ENCODE peak calls at places on chromosomes 3 and 15, in six cellular contexts. E is osteocyte, V is activated B cell treated with CpG ODN at 0.5 μM for 24 hours, S is HFF-Myc, W is heart left ventricle, H is lower leg skin. K is an unnamed sample.

GRCh38 chr3:81789686-81790085 is 28.2 kb upstream of the GBE1 start:
- DNase-seq in E (no peak), V (no peak), S (no peak), W (no peak), H (no peak), K (no peak)

GRCh38 chr15:28904023-28904422 is 18.2 kb downstream of the APBA2 start:
- DNase-seq in E (no peak), V (no peak), S (no peak), W (no peak), H (no peak), K (no peak)

GRCh38 chr3:9087831-9088413 is 124.7 kb upstream of the RAD18 start:
- DNase-seq in E (no peak), V (no peak), S (no peak), W (no peak), H (peak), K (no peak)

GRCh38 chr3:73070675-73071575 is 9.5 kb downstream of the EBLN2 start:
- DNase-seq in E (no peak), V (no peak), S (no peak), W (no peak), H (no peak), K (no peak)

GRCh38 chr3:15405448-15406050 is 21.8 kb downstream of the METTL6 start:
- DNase-seq in E (no peak), V (no peak), S (no peak), W (no peak), H (no peak), K (no peak)

GRCh38 chr3:72289708-72290104 is 504.8 kb upstream of the PROK2 start:
- DNase-seq in E (no peak), V (no peak), S (no peak), W (no peak), H (no peak), K (no peak)

GRCh38 chr3:13593615-13594014 is 44.7 kb downstream of the FBLN2 start:
- DNase-seq in E (no peak), V (no peak), S (no peak), W (peak), H (no peak), K (no peak)

GRCh38 chr3:14121859-14122258 is 2.8 kb downstream of the CHCHD4 start:
- DNase-seq in E (peak), V (no peak), S (no peak), W (no peak), H (no peak), K (peak)

GRCh38 chr15:74884428-74885223 is 5.2 kb upstream of the MPI start:
- DNase-seq in E (no peak), V (no peak), S (no peak), W (no peak), H (no peak), K (no peak)

GRCh38 chr3:186365202-186365974 is 3.4 kb upstream of the DGKG start:
- DNase-seq in E (no peak), V (no peak), S (no peak), W (peak), H (peak), K (no peak)

GRCh38 chr3:143439785-143440184 is 320.2 kb downstream of the CHST2 start:
- DNase-seq in E (no peak), V (no peak), S (no peak), W (no peak), H (no peak), K (no peak)

GRCh38 chr3:168061332-168061996 is 34.3 kb downstream of the GOLIM4 start:
- DNase-seq in E (no peak), V (no peak), S (no peak), W (no peak), H (no peak), K (no peak)
- TF ChIP-seq CTCF in E (no peak), V (no peak), S (no peak), W (no peak), H (no peak), K (no peak)

GRCh38 chr3:57826286-57826951 is 70.3 kb downstream of the SLMAP start:
- DNase-seq in E (no peak), V (no peak), S (no peak), W (no peak), H (no peak), K (no peak)
- TF ChIP-seq CTCF in E (peak), V (no peak), S (no peak), W (peak), H (no peak), K (no peak)

GRCh38 chr15:45110256-45110820 is 3.6 kb downstream of the DUOX2 start:
- DNase-seq in E (no peak), V (no peak), S (no peak), W (no peak), H (no peak), K (no peak)
- TF ChIP-seq CTCF in E (no peak), V (no peak), S (peak), W (no peak), H (no peak), K (no peak)

GRCh38 chr15:88717342-88718017 is 78.7 kb downstream of the ISG20 start:
- DNase-seq in E (no peak), V (no peak), S (no peak), W (no peak), H (no peak), K (no peak)

GRCh38 chr15:88714782-88715372 is 76.1 kb downstream of the ISG20 start:
- DNase-seq in E (no peak), V (no peak), S (no peak), W (peak), H (no peak), K (no peak)

GRCh38 chr15:88718731-88719130 is 79.9 kb downstream of the ISG20 start:
- DNase-seq in E (no peak), V (no peak), S (no peak), W (no peak), H (no peak), K (no peak)

GRCh38 chr15:88716543-88717341 is 77.9 kb downstream of the ISG20 start:
- DNase-seq in E (no peak), V (no peak), S (no peak), W (no peak), H (no peak), K (no peak)

GRCh38 chr15:88719654-88720053 is 80.8 kb downstream of the ISG20 start:
- DNase-seq in E (no peak), V (no peak), S (no peak), W (no peak), H (no peak), K (no peak)
- TF ChIP-seq CTCF in E (no peak), V (no peak), S (no peak), W (no peak), H (no peak), K (no peak)

DNA sequence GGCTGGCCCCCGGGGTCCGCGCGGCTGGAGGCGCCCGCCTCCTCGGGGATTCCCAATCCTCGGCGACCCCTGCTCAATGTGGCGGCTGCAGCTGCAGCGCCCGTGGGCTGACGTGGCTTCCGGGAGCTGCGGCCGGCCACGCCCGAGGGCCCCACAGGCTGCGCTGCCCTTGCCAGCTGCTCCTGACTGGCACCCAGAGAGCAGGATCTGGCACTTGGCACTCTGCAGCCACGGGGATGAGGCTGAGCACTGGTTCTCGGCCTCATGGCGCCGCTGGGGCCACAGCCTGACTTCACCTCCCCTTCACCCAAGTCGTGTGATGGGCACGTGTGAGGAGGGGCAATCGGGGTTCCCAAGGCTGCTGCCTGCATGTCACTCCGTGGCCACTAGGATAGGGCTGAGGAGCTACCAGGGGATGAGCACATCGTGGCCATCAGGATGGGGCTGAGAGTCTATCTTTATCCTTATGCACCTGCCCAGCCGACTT is 267.8 kb upstream of the FRG2C start:
- DNase-seq in E (no peak), V (no peak), S (no peak), W (no peak), H (no peak), K (no peak)
- TF ChIP-seq CTCF in E (no peak), V (no peak), S (no peak), W (no peak), H (no peak), K (no peak)

DNA sequence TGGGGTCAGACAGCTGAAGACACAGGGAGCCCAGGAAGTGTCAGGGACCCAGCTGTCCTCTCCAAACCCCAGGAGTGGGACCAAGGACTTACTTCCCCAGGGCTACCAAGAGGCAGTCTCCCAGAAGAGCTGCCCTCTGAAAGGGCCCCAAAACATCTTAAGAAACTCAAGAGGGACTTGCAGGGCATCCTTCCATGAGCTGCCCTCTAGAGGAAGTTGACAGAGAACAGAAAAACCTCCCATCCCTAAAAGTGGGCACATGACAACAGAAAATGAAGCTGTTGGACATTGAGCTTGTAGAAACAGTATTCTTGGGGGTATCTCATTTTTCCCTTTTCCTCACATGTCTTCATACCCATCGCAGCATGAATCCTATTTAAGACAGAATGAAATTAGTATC is 58.9 kb downstream of the MECOM start:
- DNase-seq in E (no peak), V (no peak), S (no peak), W (no peak), H (no peak), K (no peak)
- TF ChIP-seq CTCF in E (peak), V (no peak), S (peak), W (no peak), H (no peak), K (no peak)

GRCh38 chr3:115937054-115937453 is 313.7 kb downstream of the GAP43 start:
- DNase-seq in E (no peak), V (no peak), S (no peak), W (no peak), H (no peak), K (no peak)
- TF ChIP-seq CTCF in E (peak), V (no peak), S (no peak), W (no peak), H (no peak), K (peak)